ENCODE peak calls at places on chromosomes 6 and 20, in six cellular contexts. Q, D, U, G, B and X are unnamed samples. For H3K9me3, the result is how much of the 10 kb centered on the place peaks cover.

GRCh38 chr6:136511397-136511796 is 38.8 kb downstream of the MAP7 start:
- DNase-seq in D (no peak), U (peak), G (no peak), Q (no peak), B (no peak), X (no peak)

GRCh38 chr20:62716198-62716940 is 7.7 kb downstream of the NTSR1 start:
- DNase-seq in G (no peak), D (no peak), B (no peak), U (no peak), Q (no peak), X (peak)

GRCh38 chr20:2470051-2470431 is 548 bp downstream of the SNRPB start:
- DNase-seq in D (no peak), Q (peak), B (no peak), G (peak), U (peak), X (peak)

GRCh38 chr6:107314644-107315043 is 144.7 kb downstream of the PDSS2 start:
- DNase-seq in G (no peak), U (no peak), Q (no peak), B (no peak), D (no peak), X (no peak)

GRCh38 chr6:132136976-132137375 is 185.8 kb upstream of the CCN2 start:
- DNase-seq in Q (no peak), D (no peak), G (no peak), B (no peak), U (no peak), X (no peak)

GRCh38 chr6:101800598-101800997 is 407.1 kb downstream of the GRIK2 start:
- DNase-seq in B (no peak), Q (no peak), U (no peak), D (no peak), G (no peak), X (no peak)

GRCh38 chr6:110537208-110538123 is 61.1 kb upstream of the SLC22A16 start:
- DNase-seq in G (no peak), D (no peak), Q (no peak), B (peak), U (peak), X (no peak)

GRCh38 chr20:49724637-49725606 is 11.2 kb upstream of the B4GALT5 start:
- DNase-seq in D (no peak), Q (peak), G (no peak), B (no peak), U (peak), X (no peak)

GRCh38 chr6:160015778-160016684 is 47.1 kb downstream of the IGF2R start:
- DNase-seq in G (no peak), B (no peak), D (no peak), U (no peak), Q (no peak), X (no peak)

GRCh38 chr6:90463874-90464273 is 123.0 kb downstream of the MAP3K7 start:
- DNase-seq in D (no peak), G (no peak), Q (no peak), U (no peak), B (no peak), X (no peak)

GRCh38 chr6:135066397-135066796 is 11.8 kb upstream of the HBS1L start:
- DNase-seq in U (no peak), B (no peak), G (no peak), Q (no peak), D (no peak), X (no peak)

GRCh38 chr6:113495521-113495920 is 361.6 kb upstream of the MARCKS start:
- DNase-seq in Q (no peak), U (peak), B (no peak), G (no peak), D (no peak), X (no peak)
- H3K27ac ChIP-seq in Q (no peak), U (no peak), B (no peak), G (no peak), D (no peak), X (no peak)

GRCh38 chr20:52749020-52749419 is 223.1 kb upstream of the TSHZ2 start:
- DNase-seq in G (no peak), U (no peak), D (no peak), B (no peak), Q (no peak), X (no peak)

GRCh38 chr20:52746190-52746589 is 226.0 kb upstream of the TSHZ2 start:
- DNase-seq in U (no peak), D (no peak), B (no peak), Q (no peak), G (no peak), X (no peak)

GRCh38 chr20:52748235-52748950 is 223.8 kb upstream of the TSHZ2 start:
- DNase-seq in G (no peak), Q (no peak), B (no peak), U (no peak), D (no peak), X (no peak)

GRCh38 chr20:52746768-52747167 is 225.4 kb upstream of the TSHZ2 start:
- DNase-seq in U (no peak), Q (no peak), B (no peak), D (no peak), G (no peak), X (no peak)

GRCh38 chr20:52747736-52748135 is 224.4 kb upstream of the TSHZ2 start:
- DNase-seq in U (no peak), G (no peak), B (no peak), Q (no peak), D (no peak), X (no peak)
- TF ChIP-seq CTCF in U (peak), G (no peak), B (no peak), Q (peak), D (peak), X (no peak)

GRCh38 chr6:61200444-61200843 is 1085.6 kb downstream of the KHDRBS2 start:
- DNase-seq in G (no peak), U (no peak), D (no peak), Q (no peak), B (no peak), X (no peak)

DNA sequence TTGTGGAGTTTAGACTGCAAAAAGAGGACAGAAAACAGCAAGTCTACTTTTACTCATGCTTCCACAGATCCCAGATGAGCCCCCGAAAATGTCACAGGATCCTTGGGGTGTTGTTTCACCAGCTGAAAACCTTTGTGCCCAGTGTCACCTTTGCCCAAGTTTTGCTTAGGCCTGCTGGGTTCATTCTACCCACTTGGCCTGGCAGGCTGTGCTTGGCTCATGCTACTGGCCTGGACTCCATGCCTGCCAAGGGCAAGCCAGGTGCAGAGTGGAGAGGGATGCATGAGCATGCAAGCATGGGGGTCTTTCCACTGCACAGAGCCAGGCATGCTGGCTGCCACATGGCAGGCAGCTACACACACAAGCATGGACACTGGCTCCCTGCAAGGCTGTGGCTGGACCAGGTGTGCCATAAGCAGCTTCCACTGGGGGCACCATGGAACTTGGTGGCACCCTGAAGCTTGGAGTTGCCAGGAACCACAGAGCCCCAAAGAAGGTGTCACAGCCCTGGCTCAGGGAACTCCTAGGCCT is 1082.0 kb downstream of the KHDRBS2 start:
- DNase-seq in B (no peak), G (no peak), Q (no peak), U (no peak), D (no peak), X (no peak)
- H3K9me3 ChIP-seq in B (under half), G (under half), Q (under half), U (under half), D (under half), X (under half)

GRCh38 chr6:118505656-118506055 is 42.4 kb upstream of the PLN start:
- DNase-seq in Q (no peak), U (no peak), B (no peak), D (no peak), G (no peak), X (no peak)

GRCh38 chr6:118506071-118506638 is 41.9 kb upstream of the PLN start:
- DNase-seq in U (no peak), G (no peak), Q (no peak), B (no peak), D (no peak), X (no peak)

GRCh38 chr6:118507636-118508035 is 40.5 kb upstream of the PLN start:
- DNase-seq in G (no peak), D (no peak), B (no peak), U (no peak), Q (no peak), X (no peak)

GRCh38 chr6:118511930-118512715 is 36.0 kb upstream of the PLN start:
- DNase-seq in Q (no peak), G (no peak), B (no peak), U (no peak), D (no peak), X (no peak)

GRCh38 chr6:118509009-118509617 is 39.0 kb upstream of the PLN start:
- DNase-seq in U (no peak), B (peak), Q (no peak), D (no peak), G (no peak), X (no peak)
- H3K27ac ChIP-seq in U (no peak), B (no peak), Q (no peak), D (no peak), G (no peak), X (no peak)

GRCh38 chr6:105509506-105510331 is 106.8 kb upstream of the PREP start:
- DNase-seq in Q (no peak), B (peak), U (no peak), G (no peak), D (no peak), X (no peak)
- TF ChIP-seq CTCF in Q (no peak), B (peak), U (no peak), G (no peak), D (no peak), X (no peak)